ENCODE peak calls at places on chromosomes 6 and 20, in four cellular contexts. A, I, G and Z are unnamed samples.

GRCh38 chr20:18276821-18277220 is 11.5 kb upstream of the ZNF133 start:
- DNase-seq in I (peak), A (peak), G (peak), Z (peak)

GRCh38 chr6:31493875-31494694 is 3.9 kb upstream of the MICB start:
- DNase-seq in G (peak), A (peak), I (peak), Z (peak)

GRCh38 chr6:16766836-16767745 is 5.8 kb upstream of the ATXN1 start:
- DNase-seq in I (peak), G (no peak), A (peak), Z (no peak)

GRCh38 chr6:150086026-150086425 is 17.1 kb upstream of the ULBP3 start:
- DNase-seq in G (no peak), I (no peak), A (no peak), Z (no peak)

GRCh38 chr6:111580826-111581505 is 24.7 kb downstream of the TRAF3IP2 start:
- DNase-seq in I (no peak), G (no peak), A (no peak), Z (no peak)

GRCh38 chr6:170082067-170082466 is 208.8 kb downstream of the DLL1 start:
- DNase-seq in A (no peak), I (no peak), G (no peak), Z (no peak)

GRCh38 chr20:36094497-36094896 is 60.0 kb upstream of the EPB41L1 start:
- DNase-seq in I (no peak), G (no peak), A (no peak), Z (no peak)

GRCh38 chr6:158168054-158168303 is at the start of gene SERAC1:
- DNase-seq in A (no peak), I (no peak), G (no peak), Z (peak)

GRCh38 chr6:21277601-21278043 is 315.9 kb upstream of the SOX4 start:
- DNase-seq in G (no peak), A (no peak), I (peak), Z (no peak)

GRCh38 chr6:14079433-14079832 is 38.1 kb upstream of the CD83 start:
- DNase-seq in A (peak), I (no peak), G (no peak), Z (no peak)

GRCh38 chr20:63101781-63102719 is 95.3 kb upstream of the BHLHE23 start:
- DNase-seq in G (peak), A (peak), I (peak), Z (peak)

GRCh38 chr20:49877254-49877990 is 37.9 kb downstream of the SPATA2 start:
- DNase-seq in G (no peak), A (no peak), I (no peak), Z (no peak)

GRCh38 chr6:133223458-133224014 is 17.6 kb upstream of the EYA4 start:
- DNase-seq in I (no peak), G (no peak), A (no peak), Z (no peak)

GRCh38 chr6:73121421-73121993 is 103.8 kb downstream of the KHDC1L start:
- DNase-seq in I (peak), G (no peak), A (peak), Z (no peak)

GRCh38 chr6:129852257-129852858 is 8.8 kb downstream of the TMEM244 start:
- DNase-seq in G (no peak), I (peak), A (peak), Z (no peak)

GRCh38 chr6:20688710-20689500 is 154.6 kb downstream of the CDKAL1 start:
- DNase-seq in A (peak), I (peak), G (no peak), Z (no peak)

GRCh38 chr20:46512943-46513844 is at the start of gene ZNF334:
- DNase-seq in A (peak), G (no peak), I (peak), Z (peak)

GRCh38 chr6:55918639-55919038 is 43.2 kb upstream of the BMP5 start:
- DNase-seq in I (peak), G (no peak), A (no peak), Z (no peak)

GRCh38 chr6:170305772-170306323 is 710 bp upstream of the FAM120B start:
- DNase-seq in G (no peak), I (no peak), A (no peak), Z (no peak)

GRCh38 chr6:31400467-31401289 is 2.7 kb upstream of the MICA start:
- DNase-seq in I (peak), A (peak), G (peak), Z (peak)

GRCh38 chr6:40409716-40410397 is 177.3 kb downstream of the LRFN2 start:
- DNase-seq in I (peak), A (no peak), G (no peak), Z (no peak)

GRCh38 chr6:11538049-11538798 is 675 bp downstream of the TMEM170B start:
- DNase-seq in A (no peak), G (peak), I (peak), Z (peak)

GRCh38 chr20:41365785-41366545 is 653 bp downstream of the EMILIN3 start:
- DNase-seq in I (no peak), A (no peak), G (no peak), Z (peak)

GRCh38 chr6:108115598-108116058 is 41.1 kb upstream of the OSTM1 start:
- DNase-seq in G (no peak), A (peak), I (peak), Z (peak)

GRCh38 chr20:14507711-14508110 is 170.3 kb upstream of the FLRT3 start:
- DNase-seq in G (no peak), I (no peak), A (no peak), Z (no peak)

GRCh38 chr6:70693887-70694286 is 26.2 kb downstream of the SMAP1 start:
- DNase-seq in G (no peak), A (no peak), I (no peak), Z (no peak)

GRCh38 chr6:137823826-137824501 is 43.1 kb upstream of the TNFAIP3 start:
- DNase-seq in G (peak), A (peak), I (peak), Z (peak)

GRCh38 chr6:62246087-62246486 is 39.9 kb downstream of the KHDRBS2 start:
- DNase-seq in A (no peak), G (no peak), I (no peak), Z (no peak)